ENCODE peak calls at places on chromosomes 13 and 19, in five cellular contexts. L is endothelial cell of umbilical vein, D is upper lobe of left lung, C is GM23338, H is breast epithelium. K is an unnamed sample.

GRCh38 chr19:37078717-37079032 is 442 bp downstream of the ZNF420 start:
- DNase-seq in L (no peak), D (no peak), C (no peak), H (no peak), K (no peak)

GRCh38 chr13:50400930-50401553 is 385.8 kb downstream of the KCNRG start:
- DNase-seq in L (peak), D (no peak), C (no peak), H (no peak), K (no peak)

GRCh38 chr19:3671680-3672574 is 28.3 kb downstream of the PIP5K1C start:
- DNase-seq in L (peak), D (peak), C (no peak), H (no peak), K (no peak)

GRCh38 chr19:49439841-49440240 is 1.5 kb downstream of the SLC17A7 start:
- DNase-seq in L (no peak), D (no peak), C (no peak), H (no peak), K (no peak)

GRCh38 chr13:107867701-107868661 is 347.4 kb downstream of the LIG4 start:
- DNase-seq in L (peak), D (peak), C (peak), H (no peak), K (no peak)

GRCh38 chr19:16789238-16789637 is 40.0 kb upstream of the SIN3B start:
- DNase-seq in L (no peak), D (no peak), C (no peak), H (no peak), K (no peak)

GRCh38 chr13:104085611-104086010 is 1019.4 kb upstream of the SLC10A2 start:
- DNase-seq in L (no peak), D (no peak), C (no peak), H (no peak), K (no peak)

GRCh38 chr13:61727714-61728275 is 312.1 kb upstream of the PCDH20 start:
- DNase-seq in L (no peak), D (no peak), C (no peak), H (no peak), K (no peak)

GRCh38 chr19:34667349-34668076 is 9.4 kb downstream of the SCGB2B2 start:
- DNase-seq in L (peak), D (peak), C (peak), H (no peak), K (no peak)

GRCh38 chr19:16417660-16418596 is 53.8 kb downstream of the EPS15L1 start:
- DNase-seq in L (peak), D (peak), C (peak), H (peak), K (peak)

GRCh38 chr19:7925171-7925837 is 631 bp downstream of the CTXN1 start:
- DNase-seq in L (peak), D (peak), C (peak), H (peak), K (peak)

GRCh38 chr13:107209811-107210210 is 641.9 kb upstream of the ARGLU1 start:
- DNase-seq in L (peak), D (no peak), C (no peak), H (no peak), K (no peak)

GRCh38 chr13:72537782-72538181 is 189.6 kb downstream of the MZT1 start:
- DNase-seq in L (no peak), D (no peak), C (no peak), H (no peak), K (no peak)

DNA sequence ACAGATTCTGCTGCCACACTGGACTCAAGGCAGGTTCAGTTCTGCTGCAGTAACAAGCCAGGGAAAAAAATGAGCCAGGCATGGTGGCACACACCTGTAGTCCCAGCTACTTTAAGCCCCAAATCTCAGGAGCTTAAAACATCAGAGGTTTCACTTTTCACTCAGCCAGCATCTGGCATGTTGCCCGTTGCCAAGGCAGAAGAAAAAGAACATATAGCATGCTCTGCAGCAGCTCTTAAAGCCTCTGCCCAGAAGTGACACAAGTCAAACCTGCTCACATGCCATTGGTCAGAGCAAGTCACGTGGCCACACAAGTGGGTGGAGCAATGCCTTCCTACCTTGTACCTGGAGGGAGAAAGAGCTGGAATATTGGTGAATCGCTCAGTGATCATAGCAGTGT is 14.7 kb upstream of the ADGRE5 start:
- DNase-seq in L (peak), D (no peak), C (peak), H (peak), K (peak)
- TF ChIP-seq POLR2AphosphoS5 in L (no peak), D (peak), C (peak), H (no peak), K (peak)

GRCh38 chr19:15210323-15210774 is 9.6 kb upstream of the NOTCH3 start:
- DNase-seq in L (no peak), D (no peak), C (no peak), H (no peak), K (no peak)
- TF ChIP-seq POLR2AphosphoS5 in L (no peak), D (no peak), C (no peak), H (no peak), K (no peak)

DNA sequence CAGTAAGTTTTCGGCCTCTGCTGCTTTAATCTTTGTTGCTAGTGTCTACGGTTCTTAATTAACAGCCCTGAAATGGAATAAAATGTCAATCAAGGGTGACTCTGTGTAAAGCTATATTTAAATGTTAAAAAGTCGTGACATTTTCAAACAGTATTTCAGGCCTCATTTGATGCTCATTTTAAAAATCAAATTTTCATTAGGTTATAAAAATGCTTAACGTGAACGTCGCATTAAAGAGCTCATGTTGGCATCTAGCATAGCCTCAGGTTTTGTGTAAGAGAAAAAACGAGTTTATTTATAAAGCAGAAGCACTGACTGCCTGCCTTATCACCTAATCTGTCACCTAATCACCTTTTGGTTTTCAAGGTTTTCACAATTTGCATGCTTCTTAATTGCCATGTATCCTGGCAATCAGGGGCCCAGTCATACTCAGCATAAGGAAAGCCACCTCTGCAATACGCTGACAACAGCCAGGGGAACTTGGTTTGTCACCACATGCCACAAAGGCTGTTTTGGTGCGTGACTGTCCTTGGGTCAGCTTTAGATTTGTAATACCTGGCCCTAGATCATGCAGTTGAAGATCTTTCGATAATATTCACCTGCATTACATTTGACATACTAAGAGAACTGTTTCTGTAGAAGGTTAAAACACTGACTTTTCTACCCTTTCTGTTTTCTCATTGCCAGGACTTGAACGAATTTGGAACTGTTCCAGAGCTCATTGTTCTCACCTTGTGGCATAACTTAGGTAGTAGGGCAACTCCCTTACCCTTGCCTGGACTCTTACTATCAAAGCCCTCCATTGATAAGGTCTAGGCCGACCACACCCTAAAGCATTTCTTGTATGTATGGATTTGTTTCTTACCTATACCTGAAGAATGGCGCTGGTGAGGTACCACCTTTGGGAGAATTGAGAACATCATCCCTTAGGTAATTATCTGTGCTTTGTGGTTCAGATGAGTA is 112.5 kb downstream of the TEX26 start:
- DNase-seq in L (peak), D (no peak), C (no peak), H (no peak), K (no peak)
- TF ChIP-seq POLR2AphosphoS5 in L (no peak), D (no peak), C (no peak), H (no peak), K (no peak)

GRCh38 chr19:45567609-45568008 is 17.0 kb downstream of the OPA3 start:
- DNase-seq in L (no peak), D (no peak), C (no peak), H (no peak), K (no peak)
- TF ChIP-seq POLR2AphosphoS5 in L (no peak), D (no peak), C (no peak), H (no peak), K (no peak)

GRCh38 chr19:6739390-6739883 is at the start of gene TRIP10:
- DNase-seq in L (peak), D (peak), C (peak), H (peak), K (peak)

GRCh38 chr19:6737873-6738725 is 719 bp upstream of the GPR108 start:
- DNase-seq in L (peak), D (no peak), C (peak), H (peak), K (peak)

GRCh38 chr19:6737284-6737872 is at the start of gene GPR108:
- DNase-seq in L (peak), D (peak), C (peak), H (peak), K (peak)

GRCh38 chr19:6739884-6740588 is 556 bp downstream of the TRIP10 start:
- DNase-seq in L (peak), D (no peak), C (peak), H (no peak), K (peak)

GRCh38 chr19:6738726-6739389 is 622 bp upstream of the TRIP10 start:
- DNase-seq in L (no peak), D (peak), C (peak), H (peak), K (peak)
- TF ChIP-seq POLR2AphosphoS5 in L (no peak), D (no peak), C (no peak), H (peak), K (peak)

GRCh38 chr13:34145061-34145460 is 327.1 kb downstream of the RFC3 start:
- DNase-seq in L (no peak), D (no peak), C (no peak), H (no peak), K (no peak)

GRCh38 chr13:34137200-34137599 is 319.3 kb downstream of the RFC3 start:
- DNase-seq in L (no peak), D (no peak), C (no peak), H (no peak), K (no peak)

GRCh38 chr13:34143637-34144036 is 325.7 kb downstream of the RFC3 start:
- DNase-seq in L (no peak), D (no peak), C (no peak), H (no peak), K (no peak)

GRCh38 chr13:34139660-34140059 is 321.7 kb downstream of the RFC3 start:
- DNase-seq in L (no peak), D (no peak), C (no peak), H (no peak), K (no peak)
- TF ChIP-seq POLR2AphosphoS5 in L (no peak), D (no peak), C (no peak), H (no peak), K (no peak)

DNA sequence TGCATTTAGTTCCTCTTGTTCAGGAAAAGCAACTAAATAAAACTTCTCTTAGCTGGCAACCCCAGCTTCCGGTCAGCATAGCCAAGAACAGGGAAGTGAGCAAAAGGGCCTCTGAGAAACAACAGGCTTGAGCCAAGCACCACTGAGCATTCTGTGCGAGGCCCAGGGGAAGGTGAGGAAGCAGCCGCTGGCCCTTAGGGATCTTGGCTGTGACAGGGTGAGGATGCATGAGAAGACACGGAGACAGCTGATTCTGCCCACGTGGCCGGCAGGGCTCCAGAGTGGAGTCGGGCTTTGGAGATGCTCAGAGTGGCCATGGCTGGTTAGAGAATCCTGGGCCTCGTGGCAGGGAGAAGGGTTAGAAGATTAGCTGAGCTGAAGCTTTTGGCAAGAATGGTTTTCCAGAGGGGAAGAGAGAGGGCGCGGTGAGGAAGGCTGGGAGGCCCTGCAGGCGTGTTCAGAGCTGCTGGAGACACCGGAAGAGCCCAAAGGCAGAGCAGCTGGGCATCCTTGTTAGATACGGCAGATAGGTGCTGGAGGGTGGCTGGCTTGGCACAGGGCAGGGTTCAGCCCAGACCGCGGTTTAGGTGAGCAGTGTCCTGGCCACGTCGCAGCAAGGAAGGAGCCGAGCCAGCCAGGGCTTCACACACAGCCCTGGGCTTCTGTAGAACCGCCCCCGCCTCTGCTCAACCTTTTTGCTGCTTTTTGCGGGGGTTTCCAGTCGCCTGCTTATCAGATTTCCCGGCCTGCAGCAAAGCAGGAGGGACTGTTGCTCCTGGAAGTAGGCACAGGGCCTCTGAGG is 17.3 kb downstream of the UPF1 start:
- DNase-seq in L (peak), D (peak), C (no peak), H (peak), K (peak)
- TF ChIP-seq POLR2AphosphoS5 in L (peak), D (peak), C (no peak), H (no peak), K (no peak)

GRCh38 chr19:44002566-44003460 is at the start of gene ZNF230:
- DNase-seq in L (peak), D (peak), C (peak), H (peak), K (peak)
- TF ChIP-seq POLR2AphosphoS5 in L (peak), D (peak), C (peak), H (peak), K (peak)

GRCh38 chr19:11267316-11268085 is 5.2 kb upstream of the DOCK6 start:
- DNase-seq in L (no peak), D (no peak), C (no peak), H (no peak), K (no peak)

GRCh38 chr19:11265177-11265784 is 3.0 kb upstream of the DOCK6 start:
- DNase-seq in L (no peak), D (no peak), C (no peak), H (no peak), K (no peak)

GRCh38 chr19:11264452-11265176 is 2.3 kb upstream of the DOCK6 start:
- DNase-seq in L (peak), D (peak), C (peak), H (peak), K (peak)

GRCh38 chr19:11263726-11264125 is 1.4 kb upstream of the DOCK6 start:
- DNase-seq in L (no peak), D (no peak), C (no peak), H (no peak), K (no peak)

GRCh38 chr19:11265785-11266236 is 3.5 kb upstream of the DOCK6 start:
- DNase-seq in L (no peak), D (no peak), C (no peak), H (no peak), K (peak)
- TF ChIP-seq POLR2AphosphoS5 in L (no peak), D (no peak), C (no peak), H (no peak), K (peak)